ENCODE peak calls at places on chromosome 7, in four cellular contexts. One of them, this sample, is unnamed.

GRCh38 chr7:47153076-47153475 is 428.8 kb downstream of the TNS3 start:
- DNase-seq in K562: no peak
- DNase-seq in GM12891: no peak
- DNase-seq in GM12878: no peak
- DNase-seq in this sample: no peak

GRCh38 chr7:129840757-129841156 is 112.0 kb downstream of the UBE2H start:
- DNase-seq in K562: no peak
- DNase-seq in GM12891: no peak
- DNase-seq in GM12878: no peak
- DNase-seq in this sample: no peak

GRCh38 chr7:12434012-12434642 is 30.5 kb upstream of the VWDE start:
- DNase-seq in K562: peak; percentile 14
- DNase-seq in GM12891: no peak
- DNase-seq in GM12878: no peak
- DNase-seq in this sample: no peak

GRCh38 chr7:40350100-40350499 is 215.3 kb downstream of the SUGCT start:
- DNase-seq in K562: no peak
- DNase-seq in GM12891: no peak
- DNase-seq in GM12878: no peak
- DNase-seq in this sample: no peak

GRCh38 chr7:35261476-35262285 is 7.8 kb upstream of the TBX20 start:
- DNase-seq in K562: no peak
- DNase-seq in GM12891: no peak
- DNase-seq in GM12878: no peak
- DNase-seq in this sample: no peak

GRCh38 chr7:116762951-116763350 is 91.0 kb downstream of the MET start:
- DNase-seq in K562: no peak
- DNase-seq in GM12891: no peak
- DNase-seq in GM12878: no peak
- DNase-seq in this sample: no peak

GRCh38 chr7:102064361-102065025 is 222.2 kb upstream of the SH2B2 start:
- DNase-seq in K562: peak; percentile 36
- DNase-seq in GM12891: no peak
- DNase-seq in GM12878: no peak
- DNase-seq in this sample: peak; percentile 81

GRCh38 chr7:99772565-99772964 is 11.4 kb downstream of the CYP3A4 start:
- DNase-seq in K562: no peak
- DNase-seq in GM12891: no peak
- DNase-seq in GM12878: no peak
- DNase-seq in this sample: no peak

GRCh38 chr7:101319401-101319800 is 2.2 kb downstream of the IFT22 start:
- DNase-seq in K562: no peak
- DNase-seq in GM12891: no peak
- DNase-seq in GM12878: no peak
- DNase-seq in this sample: no peak

GRCh38 chr7:102111758-102112119 is 174.9 kb upstream of the SH2B2 start:
- DNase-seq in K562: no peak
- DNase-seq in GM12891: no peak
- DNase-seq in GM12878: no peak
- DNase-seq in this sample: no peak

GRCh38 chr7:4962872-4963775 is 4.1 kb upstream of the MMD2 start:
- DNase-seq in K562: no peak
- DNase-seq in GM12891: no peak
- DNase-seq in GM12878: no peak
- DNase-seq in this sample: no peak

GRCh38 chr7:54242776-54243175 is 299.4 kb upstream of the VSTM2A start:
- DNase-seq in K562: no peak
- DNase-seq in GM12891: no peak
- DNase-seq in GM12878: no peak
- DNase-seq in this sample: no peak

GRCh38 chr7:47785923-47786556 is 162.2 kb downstream of the PKD1L1 start:
- DNase-seq in K562: no peak
- DNase-seq in GM12891: no peak
- DNase-seq in GM12878: no peak
- DNase-seq in this sample: no peak

GRCh38 chr7:93558705-93559614 is 15.6 kb downstream of the CALCR start:
- DNase-seq in K562: no peak
- DNase-seq in GM12891: no peak
- DNase-seq in GM12878: no peak
- DNase-seq in this sample: no peak

GRCh38 chr7:33044986-33045385 is 17.6 kb downstream of the NT5C3A start:
- DNase-seq in K562: no peak
- DNase-seq in GM12891: no peak
- DNase-seq in GM12878: no peak
- DNase-seq in this sample: no peak

GRCh38 chr7:31408120-31408729 is 67.7 kb upstream of the NEUROD6 start:
- DNase-seq in K562: peak; percentile 11
- DNase-seq in GM12891: no peak
- DNase-seq in GM12878: no peak
- DNase-seq in this sample: no peak

GRCh38 chr7:90918303-90918702 is 322.2 kb downstream of the CDK14 start:
- DNase-seq in K562: no peak
- DNase-seq in GM12891: no peak
- DNase-seq in GM12878: no peak
- DNase-seq in this sample: no peak

GRCh38 chr7:13826752-13827151 is 162.7 kb downstream of the ETV1 start:
- DNase-seq in K562: no peak
- DNase-seq in GM12891: no peak
- DNase-seq in GM12878: no peak
- DNase-seq in this sample: no peak

GRCh38 chr7:17706734-17707133 is 233.6 kb downstream of the SNX13 start:
- DNase-seq in K562: peak; percentile 51
- DNase-seq in GM12891: no peak
- DNase-seq in GM12878: peak; percentile 12
- DNase-seq in this sample: peak; percentile 12

GRCh38 chr7:105689093-105689819 is 108.0 kb upstream of the EFCAB10 start:
- DNase-seq in K562: no peak
- DNase-seq in GM12891: no peak
- DNase-seq in GM12878: no peak
- DNase-seq in this sample: no peak

GRCh38 chr7:101728888-101729883 is 88.2 kb upstream of the CUX1 start:
- DNase-seq in K562: peak; percentile 79
- DNase-seq in GM12891: no peak
- DNase-seq in GM12878: no peak
- DNase-seq in this sample: no peak

GRCh38 chr7:27635728-27636127 is 27.0 kb downstream of the HIBADH start:
- DNase-seq in K562: no peak
- DNase-seq in GM12891: no peak
- DNase-seq in GM12878: no peak
- DNase-seq in this sample: no peak

GRCh38 chr7:77157446-77157845 is 35.0 kb downstream of the CCDC146 start:
- DNase-seq in K562: no peak
- DNase-seq in GM12891: no peak
- DNase-seq in GM12878: peak; percentile 54
- DNase-seq in this sample: peak; percentile 49

GRCh38 chr7:138889566-138889965 is 91.6 kb upstream of the ATP6V0A4 start:
- DNase-seq in K562: no peak
- DNase-seq in GM12891: no peak
- DNase-seq in GM12878: no peak
- DNase-seq in this sample: no peak

GRCh38 chr7:27179503-27180430 is 5.3 kb downstream of the HOXA11 start:
- DNase-seq in K562: peak; percentile 80
- DNase-seq in GM12891: no peak
- DNase-seq in GM12878: no peak
- DNase-seq in this sample: peak; percentile 53

GRCh38 chr7:35253182-35253679 is 669 bp downstream of the TBX20 start:
- DNase-seq in K562: no peak
- DNase-seq in GM12891: no peak
- DNase-seq in GM12878: no peak
- DNase-seq in this sample: no peak

GRCh38 chr7:144497296-144497695 is 93.8 kb upstream of the NOBOX start:
- DNase-seq in K562: no peak
- DNase-seq in GM12891: no peak
- DNase-seq in GM12878: no peak
- DNase-seq in this sample: no peak

GRCh38 chr7:106354822-106355221 is 70.0 kb upstream of the NAMPT start:
- DNase-seq in K562: peak; percentile 34
- DNase-seq in GM12891: no peak
- DNase-seq in GM12878: no peak
- DNase-seq in this sample: no peak

GRCh38 chr7:47180268-47180826 is 401.6 kb downstream of the TNS3 start:
- DNase-seq in K562: peak; percentile 60
- DNase-seq in GM12891: no peak
- DNase-seq in GM12878: no peak
- DNase-seq in this sample: peak; percentile 25

GRCh38 chr7:157444011-157444842 is 107.4 kb downstream of the DNAJB6 start:
- DNase-seq in K562: no peak
- DNase-seq in GM12891: no peak
- DNase-seq in GM12878: no peak
- DNase-seq in this sample: no peak

GRCh38 chr7:53062796-53063195 is 27.4 kb downstream of the POM121L12 start:
- DNase-seq in K562: no peak
- DNase-seq in GM12891: no peak
- DNase-seq in GM12878: no peak
- DNase-seq in this sample: no peak

GRCh38 chr7:30596043-30596641 is 1.5 kb downstream of the GARS1 start:
- DNase-seq in K562: peak; percentile 37
- DNase-seq in GM12891: no peak
- DNase-seq in GM12878: no peak
- DNase-seq in this sample: peak; percentile 56

GRCh38 chr7:26179826-26180497 is 20.6 kb downstream of the HNRNPA2B1 start:
- DNase-seq in K562: no peak
- DNase-seq in GM12891: no peak
- DNase-seq in GM12878: no peak
- DNase-seq in this sample: no peak

GRCh38 chr7:26180792-26181198 is 19.8 kb downstream of the HNRNPA2B1 start:
- DNase-seq in K562: peak; percentile 61
- DNase-seq in GM12891: no peak
- DNase-seq in GM12878: no peak
- DNase-seq in this sample: no peak

GRCh38 chr7:26181474-26182227 is 18.9 kb downstream of the HNRNPA2B1 start:
- DNase-seq in K562: no peak
- DNase-seq in GM12891: no peak
- DNase-seq in GM12878: no peak
- DNase-seq in this sample: no peak

GRCh38 chr7:26179422-26179821 is 21.1 kb downstream of the HNRNPA2B1 start:
- DNase-seq in K562: no peak
- DNase-seq in GM12891: no peak
- DNase-seq in GM12878: no peak
- DNase-seq in this sample: no peak

GRCh38 chr7:26178272-26178960 is 22.1 kb downstream of the HNRNPA2B1 start:
- DNase-seq in K562: no peak
- DNase-seq in GM12891: no peak
- DNase-seq in GM12878: no peak
- DNase-seq in this sample: no peak
- TF ChIP-seq POLR2AphosphoS5 in K562: no peak
- TF ChIP-seq POLR2AphosphoS5 in GM12891: no peak
- TF ChIP-seq POLR2AphosphoS5 in GM12878: no peak
- TF ChIP-seq POLR2AphosphoS5 in this sample: no peak

DNA sequence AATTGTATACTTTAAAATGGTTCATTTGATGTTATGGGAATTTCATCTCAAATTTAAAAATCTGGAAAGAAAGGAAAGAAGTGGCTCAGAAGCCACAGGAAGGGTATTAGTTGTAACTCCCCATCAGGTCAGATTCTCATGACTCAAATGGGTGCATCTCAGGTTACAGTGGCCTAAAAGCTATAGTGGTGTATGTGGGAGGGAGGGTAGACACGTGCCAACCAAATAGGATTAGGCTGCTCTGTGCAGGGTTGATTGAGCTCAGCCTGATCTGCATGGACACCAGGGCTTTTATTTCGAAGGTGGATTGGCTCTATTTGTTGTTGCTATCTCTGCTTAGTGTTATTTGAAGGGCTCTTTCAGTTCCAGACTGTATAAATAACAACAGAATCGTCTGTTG is 121.5 kb upstream of the PRR15 start:
- DNase-seq in K562: no peak
- DNase-seq in GM12891: no peak
- DNase-seq in GM12878: no peak
- DNase-seq in this sample: no peak
- TF ChIP-seq SPI1 in K562: no peak
- TF ChIP-seq SPI1 in GM12891: no peak
- TF ChIP-seq SPI1 in GM12878: no peak
- TF ChIP-seq SPI1 in this sample: no peak

GRCh38 chr7:133919810-133920209 is 207.3 kb upstream of the LRGUK start:
- DNase-seq in K562: no peak
- DNase-seq in GM12891: no peak
- DNase-seq in GM12878: no peak
- DNase-seq in this sample: no peak
- TF ChIP-seq POLR2AphosphoS5 in K562: no peak
- TF ChIP-seq POLR2AphosphoS5 in GM12891: no peak
- TF ChIP-seq POLR2AphosphoS5 in GM12878: no peak
- TF ChIP-seq POLR2AphosphoS5 in this sample: no peak

DNA sequence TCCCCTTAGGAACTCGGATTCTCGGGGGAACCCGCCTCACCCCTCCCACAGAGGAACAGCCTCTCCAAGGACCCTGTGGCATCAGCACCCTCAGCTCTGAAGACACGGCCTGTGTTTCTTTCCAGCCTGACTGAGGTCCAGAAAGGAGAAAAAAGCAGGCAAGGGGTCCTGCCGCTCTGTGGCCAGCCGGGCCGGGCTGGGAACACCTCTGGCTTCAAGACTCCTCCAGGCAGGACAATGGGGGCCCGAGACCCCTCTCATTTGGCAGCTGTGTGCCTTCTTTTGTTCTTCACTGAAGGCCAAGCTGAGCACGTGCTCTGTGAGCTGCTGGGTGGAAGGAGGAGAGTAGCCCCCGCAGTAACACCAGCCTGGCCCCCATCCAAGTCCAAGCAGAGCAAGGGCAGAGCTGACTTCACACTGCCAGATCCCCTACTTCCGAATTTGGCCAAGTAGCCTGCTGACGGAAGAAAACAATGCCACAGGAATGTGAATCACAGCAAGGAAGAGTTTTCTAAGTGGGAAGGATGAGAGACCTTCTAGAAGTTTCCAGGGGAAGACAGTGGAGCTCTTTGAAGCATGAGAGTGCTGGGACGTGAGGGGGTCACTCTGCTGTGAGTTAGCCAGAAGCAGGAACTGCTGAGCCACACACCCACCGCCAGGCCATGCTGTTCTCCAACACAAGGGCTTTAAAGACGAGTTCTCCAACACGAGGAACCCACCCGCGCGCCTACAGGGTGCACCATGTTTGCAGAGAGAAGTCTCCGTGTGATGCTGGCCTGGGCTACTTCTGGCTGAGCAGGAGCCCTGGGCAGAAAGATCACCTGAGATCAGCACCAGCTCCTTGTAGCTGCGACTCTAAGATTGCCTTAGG is 3.1 kb downstream of the CNPY1 start:
- DNase-seq in K562: no peak
- DNase-seq in GM12891: no peak
- DNase-seq in GM12878: no peak
- DNase-seq in this sample: peak; percentile 22
- TF ChIP-seq SPI1 in K562: no peak
- TF ChIP-seq SPI1 in GM12891: no peak
- TF ChIP-seq SPI1 in GM12878: no peak
- TF ChIP-seq SPI1 in this sample: no peak